ENCODE peak calls at places on chromosomes 16 and 17, in five cellular contexts. One of them, this sample, is unnamed.

GRCh38 chr17:52383493-52384100 is 225.1 kb upstream of the CA10 start:
- DNase-seq in fibroblast of lung: peak
- DNase-seq in DMS79: no peak
- DNase-seq in dermis microvascular lymphatic vessel endothelial cell: peak
- DNase-seq in hepatocyte: peak
- DNase-seq in this sample: peak

GRCh38 chr17:11682646-11683045 is 84.4 kb downstream of the DNAH9 start:
- DNase-seq in fibroblast of lung: no peak
- DNase-seq in DMS79: no peak
- DNase-seq in dermis microvascular lymphatic vessel endothelial cell: no peak
- DNase-seq in hepatocyte: no peak
- DNase-seq in this sample: no peak

GRCh38 chr17:10292057-10292931 is 80.5 kb downstream of the MYH13 start:
- DNase-seq in fibroblast of lung: peak
- DNase-seq in DMS79: no peak
- DNase-seq in dermis microvascular lymphatic vessel endothelial cell: no peak
- DNase-seq in hepatocyte: peak
- DNase-seq in this sample: no peak

GRCh38 chr17:27944546-27945332 is 51.6 kb upstream of the LYRM9 start:
- DNase-seq in fibroblast of lung: no peak
- DNase-seq in DMS79: no peak
- DNase-seq in dermis microvascular lymphatic vessel endothelial cell: no peak
- DNase-seq in hepatocyte: no peak
- DNase-seq in this sample: peak

GRCh38 chr17:17342242-17342945 is 39.2 kb downstream of the NT5M start:
- DNase-seq in fibroblast of lung: no peak
- DNase-seq in DMS79: no peak
- DNase-seq in dermis microvascular lymphatic vessel endothelial cell: peak
- DNase-seq in hepatocyte: peak
- DNase-seq in this sample: peak

GRCh38 chr17:9251273-9251672 is 230.0 kb downstream of the NTN1 start:
- DNase-seq in fibroblast of lung: no peak
- DNase-seq in DMS79: peak
- DNase-seq in dermis microvascular lymphatic vessel endothelial cell: no peak
- DNase-seq in hepatocyte: no peak
- DNase-seq in this sample: no peak

GRCh38 chr17:76051071-76051467 is 21.2 kb downstream of the SRP68 start:
- DNase-seq in fibroblast of lung: peak
- DNase-seq in DMS79: no peak
- DNase-seq in dermis microvascular lymphatic vessel endothelial cell: no peak
- DNase-seq in hepatocyte: no peak
- DNase-seq in this sample: no peak

GRCh38 chr17:1067282-1067956 is 70.5 kb downstream of the TIMM22 start:
- DNase-seq in fibroblast of lung: peak
- DNase-seq in DMS79: no peak
- DNase-seq in dermis microvascular lymphatic vessel endothelial cell: no peak
- DNase-seq in hepatocyte: peak
- DNase-seq in this sample: no peak

GRCh38 chr17:15452746-15453145 is 14.7 kb downstream of the CDRT4 start:
- DNase-seq in fibroblast of lung: peak
- DNase-seq in DMS79: no peak
- DNase-seq in dermis microvascular lymphatic vessel endothelial cell: no peak
- DNase-seq in hepatocyte: no peak
- DNase-seq in this sample: no peak

GRCh38 chr16:24957887-24958286 is 57.3 kb downstream of the ARHGAP17 start:
- DNase-seq in fibroblast of lung: no peak
- DNase-seq in DMS79: no peak
- DNase-seq in dermis microvascular lymphatic vessel endothelial cell: peak
- DNase-seq in hepatocyte: no peak
- DNase-seq in this sample: peak

GRCh38 chr16:29312835-29313558 is 93.5 kb downstream of the NPIPB11 start:
- DNase-seq in fibroblast of lung: no peak
- DNase-seq in DMS79: peak
- DNase-seq in dermis microvascular lymphatic vessel endothelial cell: no peak
- DNase-seq in hepatocyte: no peak
- DNase-seq in this sample: no peak

This sample was measured in lung microvascular endothelial cell.